ENCODE peak calls at places on chromosomes 12 and 14, in nine cellular contexts. One of them, this sample, is unnamed.

GRCh38 chr12:127640181-127640886 is 626.6 kb upstream of the TMEM132C start:
- DNase-seq in activated gamma-delta T cell treated with Interleukin-2 at 50 U/mL for 16 hours: no peak
- DNase-seq in AG04450: no peak
- DNase-seq in caudate nucleus: no peak
- DNase-seq in NCI-H69: no peak
- DNase-seq in NCI-H1417 treated with DMSO at 0.1 percent for 48 hours: no peak
- DNase-seq in fibroblast of pulmonary artery: peak
- DNase-seq in HCEC 1CT: peak
- DNase-seq in Kasumi-1: no peak
- DNase-seq in this sample: no peak

GRCh38 chr14:104284107-104284592 is 145.8 kb downstream of the KIF26A start:
- DNase-seq in activated gamma-delta T cell treated with Interleukin-2 at 50 U/mL for 16 hours: no peak
- DNase-seq in AG04450: no peak
- DNase-seq in caudate nucleus: no peak
- DNase-seq in NCI-H69: peak
- DNase-seq in NCI-H1417 treated with DMSO at 0.1 percent for 48 hours: no peak
- DNase-seq in fibroblast of pulmonary artery: no peak
- DNase-seq in HCEC 1CT: no peak
- DNase-seq in Kasumi-1: no peak
- DNase-seq in this sample: no peak

GRCh38 chr12:3630621-3631271 is 122.2 kb downstream of the CRACR2A start:
- DNase-seq in activated gamma-delta T cell treated with Interleukin-2 at 50 U/mL for 16 hours: no peak
- DNase-seq in AG04450: no peak
- DNase-seq in caudate nucleus: no peak
- DNase-seq in NCI-H69: no peak
- DNase-seq in NCI-H1417 treated with DMSO at 0.1 percent for 48 hours: no peak
- DNase-seq in fibroblast of pulmonary artery: no peak
- DNase-seq in HCEC 1CT: no peak
- DNase-seq in Kasumi-1: no peak
- DNase-seq in this sample: no peak

GRCh38 chr12:11953523-11953922 is 117.2 kb upstream of the BCL2L14 start:
- DNase-seq in activated gamma-delta T cell treated with Interleukin-2 at 50 U/mL for 16 hours: no peak
- DNase-seq in AG04450: no peak
- DNase-seq in caudate nucleus: no peak
- DNase-seq in NCI-H69: no peak
- DNase-seq in NCI-H1417 treated with DMSO at 0.1 percent for 48 hours: no peak
- DNase-seq in fibroblast of pulmonary artery: no peak
- DNase-seq in HCEC 1CT: no peak
- DNase-seq in Kasumi-1: no peak
- DNase-seq in this sample: no peak

GRCh38 chr12:108564724-108565123 is 2.3 kb downstream of the ISCU start:
- DNase-seq in activated gamma-delta T cell treated with Interleukin-2 at 50 U/mL for 16 hours: no peak
- DNase-seq in AG04450: no peak
- DNase-seq in caudate nucleus: no peak
- DNase-seq in NCI-H69: peak
- DNase-seq in NCI-H1417 treated with DMSO at 0.1 percent for 48 hours: no peak
- DNase-seq in fibroblast of pulmonary artery: no peak
- DNase-seq in HCEC 1CT: no peak
- DNase-seq in Kasumi-1: no peak
- DNase-seq in this sample: no peak

GRCh38 chr12:481422-481821 is 21.7 kb downstream of the B4GALNT3 start:
- DNase-seq in activated gamma-delta T cell treated with Interleukin-2 at 50 U/mL for 16 hours: no peak
- DNase-seq in AG04450: no peak
- DNase-seq in caudate nucleus: no peak
- DNase-seq in NCI-H69: peak
- DNase-seq in NCI-H1417 treated with DMSO at 0.1 percent for 48 hours: no peak
- DNase-seq in fibroblast of pulmonary artery: peak
- DNase-seq in HCEC 1CT: no peak
- DNase-seq in Kasumi-1: peak
- DNase-seq in this sample: no peak

GRCh38 chr12:14654842-14655241 is 41.6 kb downstream of the GUCY2C start:
- DNase-seq in activated gamma-delta T cell treated with Interleukin-2 at 50 U/mL for 16 hours: no peak
- DNase-seq in AG04450: no peak
- DNase-seq in caudate nucleus: no peak
- DNase-seq in NCI-H69: no peak
- DNase-seq in NCI-H1417 treated with DMSO at 0.1 percent for 48 hours: no peak
- DNase-seq in fibroblast of pulmonary artery: no peak
- DNase-seq in HCEC 1CT: peak
- DNase-seq in Kasumi-1: no peak
- DNase-seq in this sample: no peak

GRCh38 chr12:62653740-62654139 is 187.1 kb downstream of the MON2 start:
- DNase-seq in activated gamma-delta T cell treated with Interleukin-2 at 50 U/mL for 16 hours: no peak
- DNase-seq in AG04450: no peak
- DNase-seq in caudate nucleus: no peak
- DNase-seq in NCI-H69: peak
- DNase-seq in NCI-H1417 treated with DMSO at 0.1 percent for 48 hours: no peak
- DNase-seq in fibroblast of pulmonary artery: no peak
- DNase-seq in HCEC 1CT: no peak
- DNase-seq in Kasumi-1: no peak
- DNase-seq in this sample: no peak